ENCODE peak calls at places on chromosomes 4 and X, in ten cellular contexts. M, U, T, N, C, B, P, G, E and L are unnamed samples.

GRCh38 chrX:65601530-65602281 is 65.7 kb upstream of the MSN start:
- DNase-seq in M (peak), U (peak), T (peak), N (peak), C (peak), B (peak), P (peak), G (no peak), E (no peak), L (no peak)

GRCh38 chrX:97159916-97160800 is 276.4 kb downstream of the RPA4 start:
- DNase-seq in M (no peak), U (no peak), T (no peak), N (no peak), C (no peak), B (peak), P (no peak), G (no peak), E (no peak), L (no peak)

GRCh38 chr4:174284181-174284886 is 623 bp downstream of the CEP44 start:
- DNase-seq in M (peak), U (no peak), T (no peak), N (no peak), C (no peak), B (peak), P (no peak), G (peak), E (no peak), L (peak)

GRCh38 chr4:113968473-113968872 is 11.0 kb downstream of the ARSJ start:
- DNase-seq in M (no peak), U (no peak), T (no peak), N (no peak), C (no peak), B (no peak), P (no peak), G (no peak), E (no peak), L (no peak)

GRCh38 chrX:72052415-72053090 is 79.2 kb downstream of the RTL5 start:
- DNase-seq in M (peak), U (no peak), T (peak), N (no peak), C (no peak), B (no peak), P (no peak), G (no peak), E (peak), L (no peak)

GRCh38 chr4:73729534-73730165 is 10.7 kb upstream of the CXCL8 start:
- DNase-seq in M (peak), U (peak), T (peak), N (peak), C (peak), B (peak), P (no peak), G (peak), E (no peak), L (no peak)

GRCh38 chr4:100929753-100930152 is 411.9 kb upstream of the EMCN start:
- DNase-seq in M (no peak), U (no peak), T (no peak), N (no peak), C (no peak), B (no peak), P (no peak), G (no peak), E (no peak), L (no peak)

GRCh38 chrX:39427492-39428289 is 626.4 kb downstream of the MID1IP1 start:
- DNase-seq in M (peak), U (no peak), T (no peak), N (no peak), C (no peak), B (no peak), P (no peak), G (no peak), E (no peak), L (no peak)

GRCh38 chr4:153909672-153910071 is 120.8 kb upstream of the SFRP2 start:
- DNase-seq in M (no peak), U (no peak), T (no peak), N (no peak), C (no peak), B (no peak), P (no peak), G (no peak), E (no peak), L (no peak)

GRCh38 chr4:4677825-4678522 is 136.1 kb upstream of the STX18 start:
- DNase-seq in M (peak), U (no peak), T (no peak), N (no peak), C (no peak), B (no peak), P (no peak), G (peak), E (no peak), L (no peak)

GRCh38 chr4:71872221-71872620 is 88.3 kb upstream of the GC start:
- DNase-seq in M (no peak), U (no peak), T (no peak), N (no peak), C (no peak), B (no peak), P (no peak), G (no peak), E (no peak), L (no peak)

GRCh38 chr4:7134737-7135388 is 57.5 kb upstream of the SORCS2 start:
- DNase-seq in M (peak), U (peak), T (no peak), N (peak), C (peak), B (peak), P (no peak), G (no peak), E (no peak), L (peak)

GRCh38 chr4:82500106-82500738 is 61.6 kb downstream of the TMEM150C start:
- DNase-seq in M (peak), U (no peak), T (no peak), N (no peak), C (no peak), B (no peak), P (no peak), G (no peak), E (no peak), L (no peak)

GRCh38 chr4:35525192-35525978 is 718.9 kb downstream of the ARAP2 start:
- DNase-seq in M (no peak), U (no peak), T (no peak), N (no peak), C (no peak), B (no peak), P (peak), G (no peak), E (no peak), L (no peak)

GRCh38 chr4:142126890-142127497 is 490.6 kb downstream of the IL15 start:
- DNase-seq in M (peak), U (peak), T (no peak), N (peak), C (no peak), B (peak), P (no peak), G (peak), E (peak), L (no peak)

GRCh38 chr4:128600996-128601857 is 208.3 kb upstream of the JADE1 start:
- DNase-seq in M (peak), U (peak), T (no peak), N (peak), C (no peak), B (peak), P (no peak), G (peak), E (peak), L (peak)

GRCh38 chrX:17552251-17552650 is 177.3 kb downstream of the NHS start:
- DNase-seq in M (peak), U (no peak), T (no peak), N (no peak), C (no peak), B (no peak), P (no peak), G (no peak), E (no peak), L (no peak)

GRCh38 chr4:183417356-183417755 is 27.1 kb upstream of the CDKN2AIP start:
- DNase-seq in M (no peak), U (no peak), T (no peak), N (no peak), C (peak), B (no peak), P (no peak), G (no peak), E (no peak), L (no peak)

GRCh38 chr4:742742-743311 is 37.2 kb downstream of the PCGF3 start:
- DNase-seq in M (peak), U (peak), T (no peak), N (peak), C (no peak), B (peak), P (peak), G (peak), E (no peak), L (peak)

GRCh38 chrX:115539841-115540240 is 21.1 kb upstream of the PLS3 start:
- DNase-seq in M (peak), U (no peak), T (no peak), N (no peak), C (no peak), B (no peak), P (no peak), G (no peak), E (no peak), L (no peak)

GRCh38 chr4:154164931-154165839 is 326.4 kb downstream of the DCHS2 start:
- DNase-seq in M (peak), U (no peak), T (no peak), N (no peak), C (no peak), B (no peak), P (no peak), G (peak), E (no peak), L (no peak)

GRCh38 chr4:1371151-1371830 is 24.3 kb downstream of the UVSSA start:
- DNase-seq in M (no peak), U (no peak), T (peak), N (peak), C (peak), B (no peak), P (no peak), G (no peak), E (no peak), L (no peak)

GRCh38 chrX:120625366-120625765 is 4.5 kb downstream of the C1GALT1C1 start:
- DNase-seq in M (no peak), U (no peak), T (no peak), N (no peak), C (no peak), B (no peak), P (no peak), G (no peak), E (no peak), L (no peak)

GRCh38 chr4:48038666-48039065 is 22.1 kb downstream of the NIPAL1 start:
- DNase-seq in M (no peak), U (no peak), T (no peak), N (no peak), C (no peak), B (no peak), P (no peak), G (no peak), E (no peak), L (no peak)

GRCh38 chrX:40459576-40460158 is 121.1 kb upstream of the ATP6AP2 start:
- DNase-seq in M (no peak), U (no peak), T (no peak), N (no peak), C (no peak), B (no peak), P (no peak), G (no peak), E (no peak), L (no peak)

GRCh38 chr4:54165011-54165410 is 64.1 kb upstream of the PDGFRA start:
- DNase-seq in M (no peak), U (no peak), T (no peak), N (no peak), C (no peak), B (no peak), P (no peak), G (no peak), E (no peak), L (no peak)

GRCh38 chrX:130788786-130789581 is 114.0 kb downstream of the ENOX2 start:
- DNase-seq in M (peak), U (no peak), T (no peak), N (no peak), C (no peak), B (no peak), P (no peak), G (no peak), E (no peak), L (no peak)

GRCh38 chrX:118221257-118221656 is 104.6 kb upstream of the KLHL13 start:
- DNase-seq in M (no peak), U (no peak), T (no peak), N (no peak), C (no peak), B (no peak), P (no peak), G (no peak), E (no peak), L (no peak)

GRCh38 chrX:23803931-23804381 is 21.0 kb downstream of the SAT1 start:
- DNase-seq in M (peak), U (no peak), T (no peak), N (peak), C (peak), B (peak), P (no peak), G (no peak), E (no peak), L (peak)

GRCh38 chr4:140952709-140953108 is 180.6 kb downstream of the RNF150 start:
- DNase-seq in M (peak), U (no peak), T (no peak), N (no peak), C (no peak), B (no peak), P (no peak), G (no peak), E (no peak), L (no peak)

GRCh38 chr4:27024807-27025206 is 164.2 kb downstream of the STIM2 start:
- DNase-seq in M (no peak), U (no peak), T (no peak), N (no peak), C (no peak), B (no peak), P (no peak), G (no peak), E (no peak), L (no peak)

GRCh38 chr4:89000844-89001360 is 56.1 kb downstream of the FAM13A start:
- DNase-seq in M (peak), U (no peak), T (no peak), N (no peak), C (no peak), B (no peak), P (no peak), G (no peak), E (no peak), L (no peak)

GRCh38 chr4:101037938-101038413 is 309.4 kb downstream of the PPP3CA start:
- DNase-seq in M (peak), U (no peak), T (no peak), N (no peak), C (no peak), B (no peak), P (no peak), G (no peak), E (no peak), L (no peak)

GRCh38 chr4:126705271-126705670 is 927.5 kb upstream of the INTU start:
- DNase-seq in M (peak), U (no peak), T (no peak), N (no peak), C (no peak), B (no peak), P (no peak), G (no peak), E (no peak), L (no peak)

GRCh38 chr4:74291468-74291867 is 16.8 kb upstream of the EPGN start:
- DNase-seq in M (no peak), U (no peak), T (no peak), N (no peak), C (no peak), B (no peak), P (no peak), G (no peak), E (no peak), L (no peak)

GRCh38 chr4:80219301-80220025 is 22.2 kb downstream of the PRDM8 start:
- DNase-seq in M (peak), U (no peak), T (no peak), N (no peak), C (no peak), B (no peak), P (no peak), G (no peak), E (no peak), L (no peak)

DNA sequence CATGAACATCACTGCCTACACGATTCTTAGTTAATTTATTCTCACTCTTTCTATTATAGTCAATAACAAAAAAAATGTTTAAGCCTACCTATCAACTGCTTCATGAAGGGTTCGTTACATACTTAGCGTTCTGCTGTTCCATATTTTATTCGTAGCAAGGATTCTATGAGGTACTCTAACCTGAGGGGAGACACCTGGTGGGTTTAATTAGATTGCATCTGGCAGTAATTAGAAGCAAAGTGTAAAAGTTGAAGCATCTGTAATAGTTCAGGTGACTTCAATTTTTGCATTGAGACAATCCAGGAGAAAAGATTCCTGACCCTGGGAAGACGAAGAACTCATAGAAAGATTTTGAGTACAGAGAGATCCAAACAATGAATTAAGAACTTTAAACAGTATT is 1655.8 kb upstream of the TENM3 start:
- DNase-seq in M (no peak), U (no peak), T (no peak), N (no peak), C (no peak), B (no peak), P (no peak), G (no peak), E (no peak), L (no peak)
- TF ChIP-seq POLR2A in M (no peak), U (no peak), T (no peak), N (no peak), C (no peak), B (no peak), P (no peak), G (no peak), E (no peak), L (no peak)

DNA sequence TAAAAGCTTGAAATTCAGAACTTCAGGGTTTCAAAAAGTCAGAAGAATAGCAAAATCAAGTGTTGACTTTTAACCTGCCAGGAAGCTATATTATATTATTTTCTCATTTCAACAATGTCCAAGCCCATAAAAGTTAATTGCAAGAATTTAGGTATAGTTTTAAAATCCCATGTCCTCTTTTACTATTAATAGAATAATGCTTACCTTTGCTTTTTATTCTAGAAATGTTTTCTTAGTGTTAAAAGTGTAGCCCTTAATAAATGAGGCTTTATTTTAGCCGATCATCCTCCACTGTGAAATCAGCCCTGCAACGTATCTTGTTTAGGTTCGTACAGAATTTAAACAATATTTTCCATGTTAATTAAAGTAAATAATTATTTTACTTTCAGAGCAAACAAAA is 31.5 kb downstream of the TMA16 start:
- DNase-seq in M (no peak), U (no peak), T (no peak), N (no peak), C (no peak), B (no peak), P (no peak), G (no peak), E (no peak), L (no peak)
- TF ChIP-seq POLR2A in M (no peak), U (no peak), T (no peak), N (no peak), C (no peak), B (no peak), P (no peak), G (no peak), E (no peak), L (no peak)

DNA sequence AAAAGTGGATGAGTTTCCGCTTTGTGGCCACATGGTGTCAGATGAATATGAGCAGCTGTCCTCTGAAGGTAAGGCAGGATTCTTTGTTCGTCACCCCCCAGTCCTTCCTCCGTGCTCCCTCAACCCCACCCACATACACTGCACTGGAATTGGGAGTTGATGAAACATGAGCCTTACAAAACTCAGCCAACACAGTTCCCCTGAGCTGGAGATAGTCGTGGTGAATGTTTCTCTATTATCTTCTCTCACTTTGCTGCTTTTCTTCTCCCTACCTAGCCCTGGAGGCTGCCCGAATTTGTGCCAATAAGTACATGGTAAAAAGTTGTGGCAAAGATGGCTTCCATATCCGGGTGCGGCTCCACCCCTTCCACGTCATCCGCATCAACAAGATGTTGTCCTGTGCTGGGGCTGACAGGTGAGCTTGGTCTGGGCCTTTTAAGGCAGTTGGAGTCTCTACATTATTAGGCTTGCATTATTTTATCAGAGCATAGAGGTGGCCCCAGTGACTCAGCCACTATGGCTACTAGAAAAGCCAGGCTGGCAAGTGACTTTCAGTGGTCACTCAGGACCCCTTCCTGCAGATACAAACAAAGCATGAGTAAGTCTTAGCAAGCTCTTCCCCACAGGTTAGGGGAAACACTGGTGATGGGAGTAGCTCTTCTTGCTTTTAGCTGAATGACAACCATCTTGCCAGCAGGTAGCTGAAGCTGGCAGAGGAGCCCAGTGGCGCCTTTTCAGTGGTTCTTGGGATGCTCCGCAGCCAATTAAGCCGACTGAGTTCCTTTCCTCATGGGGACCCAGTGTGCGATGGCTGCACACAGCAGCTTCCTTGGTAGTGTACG is 1.6 kb downstream of the RPL10 start:
- DNase-seq in M (no peak), U (no peak), T (no peak), N (no peak), C (no peak), B (no peak), P (no peak), G (no peak), E (no peak), L (no peak)
- TF ChIP-seq POLR2A in M (no peak), U (no peak), T (no peak), N (no peak), C (no peak), B (no peak), P (no peak), G (no peak), E (no peak), L (no peak)

GRCh38 chr4:56146956-56147355 is 198.2 kb downstream of the CEP135 start:
- DNase-seq in M (no peak), U (no peak), T (no peak), N (no peak), C (no peak), B (no peak), P (no peak), G (no peak), E (no peak), L (no peak)
- TF ChIP-seq POLR2A in M (no peak), U (no peak), T (no peak), N (no peak), C (no peak), B (no peak), P (no peak), G (no peak), E (no peak), L (no peak)